ENCODE peak calls at places on chromosomes 13 and 19, in seven cellular contexts. One of them, this sample, is unnamed.

GRCh38 chr13:42174344-42175162 is 97.4 kb upstream of the AKAP11 start:
- DNase-seq in activated CD8-positive, alpha-beta T cell treated with anti-CD3 and anti-CD28 coated beads for 36 hours: no peak
- DNase-seq in uterus: no peak
- DNase-seq in prostate gland: no peak
- DNase-seq in heart right ventricle: no peak
- DNase-seq in AG10803: no peak
- DNase-seq in astrocyte of the cerebellum: no peak
- DNase-seq in this sample: no peak

GRCh38 chr13:24709186-24709913 is 29.1 kb downstream of the ATP12A start:
- DNase-seq in activated CD8-positive, alpha-beta T cell treated with anti-CD3 and anti-CD28 coated beads for 36 hours: peak; percentile 86
- DNase-seq in uterus: no peak
- DNase-seq in prostate gland: no peak
- DNase-seq in heart right ventricle: no peak
- DNase-seq in AG10803: no peak
- DNase-seq in astrocyte of the cerebellum: no peak
- DNase-seq in this sample: peak; percentile 54

GRCh38 chr13:37475966-37476365 is 122.6 kb downstream of the POSTN start:
- DNase-seq in activated CD8-positive, alpha-beta T cell treated with anti-CD3 and anti-CD28 coated beads for 36 hours: no peak
- DNase-seq in uterus: no peak
- DNase-seq in prostate gland: no peak
- DNase-seq in heart right ventricle: no peak
- DNase-seq in AG10803: peak; percentile 47
- DNase-seq in astrocyte of the cerebellum: no peak
- DNase-seq in this sample: no peak

GRCh38 chr13:30307194-30307965 is at the start of gene KATNAL1:
- DNase-seq in activated CD8-positive, alpha-beta T cell treated with anti-CD3 and anti-CD28 coated beads for 36 hours: peak; percentile 73
- DNase-seq in uterus: peak; percentile 88
- DNase-seq in prostate gland: peak; percentile 61
- DNase-seq in heart right ventricle: peak; percentile 85
- DNase-seq in AG10803: peak; percentile 64
- DNase-seq in astrocyte of the cerebellum: no peak
- DNase-seq in this sample: peak; percentile 85

GRCh38 chr19:46081928-46082727 is 41.3 kb upstream of the IGFL4 start:
- DNase-seq in activated CD8-positive, alpha-beta T cell treated with anti-CD3 and anti-CD28 coated beads for 36 hours: peak; percentile 9
- DNase-seq in uterus: no peak
- DNase-seq in prostate gland: peak; percentile 25
- DNase-seq in heart right ventricle: no peak
- DNase-seq in AG10803: peak; percentile 70
- DNase-seq in astrocyte of the cerebellum: peak; percentile 39
- DNase-seq in this sample: peak; percentile 63

GRCh38 chr13:113021391-113021790 is 52.4 kb downstream of the MCF2L start:
- DNase-seq in activated CD8-positive, alpha-beta T cell treated with anti-CD3 and anti-CD28 coated beads for 36 hours: no peak
- DNase-seq in uterus: no peak
- DNase-seq in prostate gland: no peak
- DNase-seq in heart right ventricle: peak; percentile 3
- DNase-seq in AG10803: no peak
- DNase-seq in astrocyte of the cerebellum: no peak
- DNase-seq in this sample: no peak

GRCh38 chr19:30167976-30168635 is 204.1 kb upstream of the ZNF536 start:
- DNase-seq in activated CD8-positive, alpha-beta T cell treated with anti-CD3 and anti-CD28 coated beads for 36 hours: no peak
- DNase-seq in uterus: no peak
- DNase-seq in prostate gland: no peak
- DNase-seq in heart right ventricle: no peak
- DNase-seq in AG10803: no peak
- DNase-seq in astrocyte of the cerebellum: no peak
- DNase-seq in this sample: no peak

GRCh38 chr13:25876256-25876655 is 175.6 kb downstream of the SHISA2 start:
- DNase-seq in activated CD8-positive, alpha-beta T cell treated with anti-CD3 and anti-CD28 coated beads for 36 hours: no peak
- DNase-seq in uterus: no peak
- DNase-seq in prostate gland: no peak
- DNase-seq in heart right ventricle: no peak
- DNase-seq in AG10803: no peak
- DNase-seq in astrocyte of the cerebellum: no peak
- DNase-seq in this sample: no peak

GRCh38 chr19:46697142-46697960 is 19.6 kb downstream of the PRKD2 start:
- DNase-seq in activated CD8-positive, alpha-beta T cell treated with anti-CD3 and anti-CD28 coated beads for 36 hours: peak; percentile 48
- DNase-seq in uterus: peak; percentile 90
- DNase-seq in prostate gland: peak; percentile 62
- DNase-seq in heart right ventricle: peak; percentile 87
- DNase-seq in AG10803: peak; percentile 70
- DNase-seq in astrocyte of the cerebellum: peak; percentile 15
- DNase-seq in this sample: no peak

GRCh38 chr13:76879211-76879875 is 6.9 kb downstream of the KCTD12 start:
- DNase-seq in activated CD8-positive, alpha-beta T cell treated with anti-CD3 and anti-CD28 coated beads for 36 hours: peak; percentile 82
- DNase-seq in uterus: peak; percentile 64
- DNase-seq in prostate gland: peak; percentile 8
- DNase-seq in heart right ventricle: peak; percentile 60
- DNase-seq in AG10803: peak; percentile 90
- DNase-seq in astrocyte of the cerebellum: no peak
- DNase-seq in this sample: peak; percentile 61

GRCh38 chr13:99527346-99527745 is 26.1 kb downstream of the TM9SF2 start:
- DNase-seq in activated CD8-positive, alpha-beta T cell treated with anti-CD3 and anti-CD28 coated beads for 36 hours: peak; percentile 34
- DNase-seq in uterus: no peak
- DNase-seq in prostate gland: no peak
- DNase-seq in heart right ventricle: no peak
- DNase-seq in AG10803: no peak
- DNase-seq in astrocyte of the cerebellum: no peak
- DNase-seq in this sample: no peak

GRCh38 chr13:99523838-99524237 is 22.6 kb downstream of the TM9SF2 start:
- DNase-seq in activated CD8-positive, alpha-beta T cell treated with anti-CD3 and anti-CD28 coated beads for 36 hours: peak; percentile 11
- DNase-seq in uterus: no peak
- DNase-seq in prostate gland: no peak
- DNase-seq in heart right ventricle: no peak
- DNase-seq in AG10803: no peak
- DNase-seq in astrocyte of the cerebellum: no peak
- DNase-seq in this sample: no peak

GRCh38 chr13:99526549-99526948 is 25.3 kb downstream of the TM9SF2 start:
- DNase-seq in activated CD8-positive, alpha-beta T cell treated with anti-CD3 and anti-CD28 coated beads for 36 hours: peak; percentile 17
- DNase-seq in uterus: no peak
- DNase-seq in prostate gland: no peak
- DNase-seq in heart right ventricle: no peak
- DNase-seq in AG10803: no peak
- DNase-seq in astrocyte of the cerebellum: no peak
- DNase-seq in this sample: no peak

GRCh38 chr13:99525967-99526366 is 24.7 kb downstream of the TM9SF2 start:
- DNase-seq in activated CD8-positive, alpha-beta T cell treated with anti-CD3 and anti-CD28 coated beads for 36 hours: no peak
- DNase-seq in uterus: no peak
- DNase-seq in prostate gland: no peak
- DNase-seq in heart right ventricle: no peak
- DNase-seq in AG10803: no peak
- DNase-seq in astrocyte of the cerebellum: no peak
- DNase-seq in this sample: no peak

DNA sequence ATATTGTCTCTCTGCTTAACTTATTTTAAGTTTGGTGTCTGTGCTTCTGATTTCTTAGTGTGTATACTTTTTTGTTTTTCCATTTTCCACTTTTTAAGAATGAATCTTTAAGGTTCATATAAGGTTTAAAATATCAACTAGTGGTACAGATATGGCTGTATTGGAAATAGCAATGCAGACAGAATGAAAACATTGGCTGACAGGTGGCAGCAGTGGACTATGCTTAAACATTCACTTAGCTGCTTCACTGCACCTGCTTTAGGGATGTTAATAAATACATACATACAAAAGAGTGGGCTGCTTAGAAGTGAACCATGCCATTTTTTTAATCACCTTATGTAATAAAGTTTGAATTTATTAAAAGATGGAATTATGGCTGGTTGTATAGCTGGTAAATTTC is 27.3 kb downstream of the TM9SF2 start:
- DNase-seq in activated CD8-positive, alpha-beta T cell treated with anti-CD3 and anti-CD28 coated beads for 36 hours: peak; percentile 41
- DNase-seq in uterus: no peak
- DNase-seq in prostate gland: no peak
- DNase-seq in heart right ventricle: no peak
- DNase-seq in AG10803: no peak
- DNase-seq in astrocyte of the cerebellum: no peak
- DNase-seq in this sample: peak; percentile 25
- TF ChIP-seq CTCF in activated CD8-positive, alpha-beta T cell treated with anti-CD3 and anti-CD28 coated beads for 36 hours: no peak
- TF ChIP-seq CTCF in uterus: no peak
- TF ChIP-seq CTCF in prostate gland: no peak
- TF ChIP-seq CTCF in heart right ventricle: peak; percentile 12
- TF ChIP-seq CTCF in AG10803: peak; percentile 11
- TF ChIP-seq CTCF in astrocyte of the cerebellum: peak; percentile 33
- TF ChIP-seq CTCF in this sample: peak; percentile 16

DNA sequence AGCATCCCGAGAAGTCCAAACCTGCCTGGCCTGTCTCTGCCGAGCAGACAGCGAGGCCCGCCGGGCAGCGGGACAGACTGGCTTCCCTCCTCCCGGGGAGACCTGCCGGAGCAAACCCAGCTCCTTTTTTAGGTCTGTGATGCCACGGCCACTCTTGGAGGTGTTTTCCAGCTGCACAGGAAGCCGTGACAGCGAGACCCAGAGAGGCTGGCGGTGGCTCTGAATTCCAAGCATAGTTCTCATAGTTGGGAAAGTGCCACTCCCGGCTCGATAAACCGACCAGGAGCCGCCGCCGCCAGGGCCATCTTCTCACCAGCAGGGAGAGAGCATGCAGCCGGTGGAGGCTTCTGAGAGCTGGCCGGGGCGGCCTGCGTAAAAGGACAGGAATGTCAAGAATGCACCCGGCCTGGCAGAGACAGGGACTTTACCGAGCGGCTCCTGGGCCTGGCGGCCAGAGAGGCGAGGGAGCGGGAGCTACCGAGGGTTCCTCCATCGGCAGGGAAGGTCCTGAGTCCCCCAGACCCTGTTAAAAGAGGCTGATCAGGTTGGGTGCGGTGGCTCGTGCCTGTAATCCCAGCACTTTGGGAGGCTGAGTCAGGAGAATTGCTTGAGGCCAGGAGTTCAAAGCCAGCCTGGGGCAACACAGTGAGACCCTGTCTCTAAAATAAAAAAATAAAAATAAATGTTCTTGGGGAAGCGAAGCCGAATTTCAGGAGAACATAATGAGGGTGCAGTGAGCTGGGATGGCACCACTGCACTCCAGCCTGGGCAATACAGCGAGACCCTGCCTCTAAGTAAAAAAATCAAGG is 64.9 kb downstream of the GADD45B start:
- DNase-seq in activated CD8-positive, alpha-beta T cell treated with anti-CD3 and anti-CD28 coated beads for 36 hours: no peak
- DNase-seq in uterus: peak; percentile 86
- DNase-seq in prostate gland: peak; percentile 94
- DNase-seq in heart right ventricle: peak; percentile 87
- DNase-seq in AG10803: peak; percentile 100
- DNase-seq in astrocyte of the cerebellum: peak; percentile 97
- DNase-seq in this sample: no peak
- TF ChIP-seq CTCF in activated CD8-positive, alpha-beta T cell treated with anti-CD3 and anti-CD28 coated beads for 36 hours: no peak
- TF ChIP-seq CTCF in uterus: no peak
- TF ChIP-seq CTCF in prostate gland: no peak
- TF ChIP-seq CTCF in heart right ventricle: peak; percentile 10
- TF ChIP-seq CTCF in AG10803: peak; percentile 38
- TF ChIP-seq CTCF in astrocyte of the cerebellum: peak; percentile 30
- TF ChIP-seq CTCF in this sample: no peak

GRCh38 chr13:27171830-27172494 is 351 bp upstream of the USP12 start:
- DNase-seq in activated CD8-positive, alpha-beta T cell treated with anti-CD3 and anti-CD28 coated beads for 36 hours: peak; percentile 88
- DNase-seq in uterus: peak; percentile 91
- DNase-seq in prostate gland: peak; percentile 88
- DNase-seq in heart right ventricle: peak; percentile 95
- DNase-seq in AG10803: peak; percentile 92
- DNase-seq in astrocyte of the cerebellum: peak; percentile 68
- DNase-seq in this sample: peak; percentile 97

GRCh38 chr13:27171244-27171829 is at the start of gene USP12:
- DNase-seq in activated CD8-positive, alpha-beta T cell treated with anti-CD3 and anti-CD28 coated beads for 36 hours: peak; percentile 63
- DNase-seq in uterus: no peak
- DNase-seq in prostate gland: peak; percentile 5
- DNase-seq in heart right ventricle: peak; percentile 43
- DNase-seq in AG10803: peak; percentile 12
- DNase-seq in astrocyte of the cerebellum: no peak
- DNase-seq in this sample: peak; percentile 65

GRCh38 chr13:27170221-27170520 is 1.4 kb downstream of the USP12 start:
- DNase-seq in activated CD8-positive, alpha-beta T cell treated with anti-CD3 and anti-CD28 coated beads for 36 hours: no peak
- DNase-seq in uterus: no peak
- DNase-seq in prostate gland: no peak
- DNase-seq in heart right ventricle: no peak
- DNase-seq in AG10803: peak; percentile 68
- DNase-seq in astrocyte of the cerebellum: no peak
- DNase-seq in this sample: peak; percentile 67

GRCh38 chr13:27168870-27169525 is 2.6 kb downstream of the USP12 start:
- DNase-seq in activated CD8-positive, alpha-beta T cell treated with anti-CD3 and anti-CD28 coated beads for 36 hours: no peak
- DNase-seq in uterus: no peak
- DNase-seq in prostate gland: peak; percentile 17
- DNase-seq in heart right ventricle: no peak
- DNase-seq in AG10803: peak; percentile 28
- DNase-seq in astrocyte of the cerebellum: no peak
- DNase-seq in this sample: no peak

DNA sequence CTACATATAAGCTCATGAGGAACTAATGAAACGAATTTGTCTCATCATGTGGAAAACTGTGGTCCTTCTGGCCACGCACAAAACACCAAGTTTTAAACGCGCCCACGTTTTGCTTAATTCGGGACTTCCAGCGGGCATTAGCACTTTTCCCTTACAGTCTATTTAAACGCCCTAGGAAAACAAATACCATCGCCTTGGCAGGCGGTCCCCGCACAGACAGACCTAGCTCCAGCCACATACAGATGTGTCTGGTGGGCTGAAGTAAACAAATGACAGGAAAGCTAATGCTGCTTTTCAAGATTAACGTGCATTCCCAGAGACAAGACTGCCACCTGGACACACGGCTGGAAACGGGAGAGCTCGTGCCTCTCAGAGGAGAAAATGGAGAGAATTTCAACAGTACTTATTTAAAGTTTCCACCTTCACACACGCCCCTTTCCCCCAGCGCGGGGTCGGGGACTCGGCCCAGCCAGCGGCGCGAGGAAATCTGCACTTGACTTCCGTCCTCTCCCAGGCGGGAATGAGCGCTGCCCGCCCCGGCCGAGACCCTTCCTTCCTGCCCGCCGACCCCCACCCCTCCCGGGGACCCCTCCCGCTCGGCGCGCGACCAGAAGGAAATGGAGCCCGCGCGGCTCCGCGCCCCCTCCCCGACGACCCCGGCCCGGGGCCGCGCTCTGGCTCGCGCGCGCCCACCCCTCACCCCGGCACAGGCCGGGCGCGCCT is 929 bp downstream of the USP12 start:
- DNase-seq in activated CD8-positive, alpha-beta T cell treated with anti-CD3 and anti-CD28 coated beads for 36 hours: peak; percentile 51
- DNase-seq in uterus: peak; percentile 46
- DNase-seq in prostate gland: peak; percentile 20
- DNase-seq in heart right ventricle: peak; percentile 50
- DNase-seq in AG10803: no peak
- DNase-seq in astrocyte of the cerebellum: peak; percentile 59
- DNase-seq in this sample: peak; percentile 52
- TF ChIP-seq CTCF in activated CD8-positive, alpha-beta T cell treated with anti-CD3 and anti-CD28 coated beads for 36 hours: no peak
- TF ChIP-seq CTCF in uterus: no peak
- TF ChIP-seq CTCF in prostate gland: no peak
- TF ChIP-seq CTCF in heart right ventricle: no peak
- TF ChIP-seq CTCF in AG10803: no peak
- TF ChIP-seq CTCF in astrocyte of the cerebellum: no peak
- TF ChIP-seq CTCF in this sample: no peak

DNA sequence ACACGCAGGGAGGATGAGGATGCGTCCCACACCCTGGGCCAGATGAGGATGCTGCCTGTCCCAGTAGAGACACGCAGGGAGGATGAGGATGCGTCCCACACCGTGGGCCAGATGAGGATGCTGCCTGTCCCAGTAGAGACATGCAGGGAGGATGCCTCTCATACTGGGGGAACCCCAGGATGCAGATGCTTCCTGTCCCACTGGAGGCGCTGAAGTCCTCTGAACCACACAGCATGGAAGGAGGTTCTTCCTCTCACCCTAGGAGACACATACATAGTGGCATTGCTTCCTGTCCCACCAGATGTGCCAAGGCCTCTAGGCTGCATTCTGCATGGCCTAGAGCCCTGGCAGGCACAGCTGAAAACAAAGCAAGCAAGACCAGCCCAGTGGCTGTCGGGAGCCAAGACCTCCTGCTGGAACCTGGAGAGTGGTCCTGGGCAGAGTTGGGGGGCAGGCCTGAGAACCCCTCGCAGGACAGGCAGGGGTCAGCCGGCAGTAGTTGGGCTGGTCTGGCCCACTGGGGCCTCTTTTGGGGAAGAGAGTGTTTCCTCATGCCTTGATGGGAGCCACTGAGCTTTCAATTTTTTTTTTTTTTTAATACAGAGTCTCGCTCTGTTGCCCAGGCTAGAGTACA is 4.3 kb downstream of the HPN start:
- DNase-seq in activated CD8-positive, alpha-beta T cell treated with anti-CD3 and anti-CD28 coated beads for 36 hours: peak; percentile 70
- DNase-seq in uterus: no peak
- DNase-seq in prostate gland: no peak
- DNase-seq in heart right ventricle: no peak
- DNase-seq in AG10803: peak; percentile 45
- DNase-seq in astrocyte of the cerebellum: no peak
- DNase-seq in this sample: peak; percentile 84
- TF ChIP-seq CTCF in activated CD8-positive, alpha-beta T cell treated with anti-CD3 and anti-CD28 coated beads for 36 hours: peak; percentile 49
- TF ChIP-seq CTCF in uterus: no peak
- TF ChIP-seq CTCF in prostate gland: no peak
- TF ChIP-seq CTCF in heart right ventricle: no peak
- TF ChIP-seq CTCF in AG10803: peak; percentile 50
- TF ChIP-seq CTCF in astrocyte of the cerebellum: peak; percentile 55
- TF ChIP-seq CTCF in this sample: peak; percentile 26

This sample was measured in GM20000.